ENCODE peak calls at places on chromosomes 13 and 19, in four cellular contexts. E is OCI-LY7, S is fibroblast of lung, C is osteoblast. Y is an unnamed sample.

GRCh38 chr19:7191946-7192691 is 102.1 kb downstream of the INSR start:
- DNase-seq in E (no peak), S (no peak), C (peak; percentile 38), Y (no peak)

GRCh38 chr13:21365574-21365973 is 93.5 kb downstream of the ZDHHC20 start:
- DNase-seq in E (no peak), S (no peak), C (no peak), Y (no peak)

GRCh38 chr19:2782357-2782935 is 627 bp downstream of the SGTA start:
- DNase-seq in E (no peak), S (no peak), C (no peak), Y (no peak)

GRCh38 chr13:47100214-47100853 is 203.5 kb upstream of the HTR2A start:
- DNase-seq in E (no peak), S (no peak), C (no peak), Y (no peak)

GRCh38 chr19:37095859-37096258 is 17.6 kb downstream of the ZNF420 start:
- DNase-seq in E (no peak), S (peak; percentile 8), C (no peak), Y (no peak)

GRCh38 chr19:51006406-51006805 is 5.0 kb upstream of the KLK8 start:
- DNase-seq in E (no peak), S (no peak), C (no peak), Y (no peak)

GRCh38 chr13:68813397-68813796 is 1294.2 kb upstream of the ATXN8OS start:
- DNase-seq in E (no peak), S (no peak), C (no peak), Y (no peak)

GRCh38 chr13:61149333-61149730 is 266.3 kb downstream of the PCDH20 start:
- DNase-seq in E (no peak), S (peak; percentile 10), C (no peak), Y (peak; percentile 76)

GRCh38 chr19:58368561-58369360 is 6.2 kb upstream of the ZNF497 start:
- DNase-seq in E (no peak), S (no peak), C (peak; percentile 65), Y (no peak)

GRCh38 chr13:34469212-34469983 is 472.7 kb upstream of the NBEA start:
- DNase-seq in E (no peak), S (peak; percentile 86), C (no peak), Y (no peak)

GRCh38 chr13:60619461-60619860 is 222.4 kb downstream of the TDRD3 start:
- DNase-seq in E (no peak), S (no peak), C (no peak), Y (no peak)

GRCh38 chr13:75055296-75055695 is 426.7 kb downstream of the TBC1D4 start:
- DNase-seq in E (no peak), S (no peak), C (no peak), Y (no peak)

GRCh38 chr19:55452381-55453325 is 8.8 kb downstream of the ISOC2 start:
- DNase-seq in E (peak; percentile 76), S (peak; percentile 73), C (peak; percentile 98), Y (peak; percentile 94)

GRCh38 chr19:18023596-18024212 is 15.7 kb downstream of the ARRDC2 start:
- DNase-seq in E (peak; percentile 85), S (no peak), C (peak; percentile 80), Y (no peak)

GRCh38 chr19:3565177-3565576 is 7.6 kb upstream of the HMG20B start:
- DNase-seq in E (no peak), S (peak; percentile 88), C (peak; percentile 81), Y (no peak)

DNA sequence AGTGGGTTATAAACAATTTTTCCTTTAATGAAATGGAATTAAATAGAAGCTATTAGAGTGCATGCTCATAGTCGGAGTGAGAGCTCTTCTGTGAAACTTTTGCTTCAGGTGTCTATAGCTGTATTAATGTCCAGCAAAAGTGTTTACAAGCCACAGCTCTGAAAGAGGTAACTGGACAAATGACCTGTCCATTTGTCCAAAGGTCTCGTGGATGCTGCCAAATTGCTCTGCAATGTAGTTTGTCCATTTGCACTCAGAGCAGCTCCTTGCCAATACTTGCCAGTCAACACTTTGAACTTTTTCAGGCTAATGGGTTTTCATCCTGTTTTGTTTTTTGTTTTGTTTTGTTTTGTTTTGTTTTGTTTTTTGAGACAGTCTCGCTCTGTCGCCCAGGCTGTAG is 3.1 kb upstream of the CBLC start:
- DNase-seq in E (no peak), S (no peak), C (peak; percentile 82), Y (no peak)
- H3K4me2 ChIP-seq in E (no peak overlapping the region), S (no peak overlapping the region), C (peak overlapping the region; percentile 40), Y (no peak overlapping the region)

GRCh38 chr13:110294624-110295023 is 12.3 kb downstream of the COL4A1 start:
- DNase-seq in E (no peak), S (no peak), C (no peak), Y (no peak)

GRCh38 chr13:110294146-110294545 is 12.8 kb downstream of the COL4A1 start:
- DNase-seq in E (no peak), S (no peak), C (no peak), Y (no peak)

GRCh38 chr13:110293649-110294048 is 13.3 kb downstream of the COL4A1 start:
- DNase-seq in E (no peak), S (no peak), C (no peak), Y (no peak)

GRCh38 chr13:110291286-110291685 is 15.7 kb downstream of the COL4A1 start:
- DNase-seq in E (no peak), S (no peak), C (no peak), Y (no peak)

GRCh38 chr13:110293037-110293436 is 13.9 kb downstream of the COL4A1 start:
- DNase-seq in E (no peak), S (no peak), C (no peak), Y (no peak)
- H3K27ac ChIP-seq in E (no peak overlapping the region), S (no peak overlapping the region), C (no peak overlapping the region), Y (no peak overlapping the region)

GRCh38 chr13:32334676-32335075 is 19.4 kb downstream of the BRCA2 start:
- DNase-seq in E (no peak), S (no peak), C (no peak), Y (no peak)
- H3K4me2 ChIP-seq in E (no peak overlapping the region), S (no peak overlapping the region), C (no peak overlapping the region), Y (no peak overlapping the region)

DNA sequence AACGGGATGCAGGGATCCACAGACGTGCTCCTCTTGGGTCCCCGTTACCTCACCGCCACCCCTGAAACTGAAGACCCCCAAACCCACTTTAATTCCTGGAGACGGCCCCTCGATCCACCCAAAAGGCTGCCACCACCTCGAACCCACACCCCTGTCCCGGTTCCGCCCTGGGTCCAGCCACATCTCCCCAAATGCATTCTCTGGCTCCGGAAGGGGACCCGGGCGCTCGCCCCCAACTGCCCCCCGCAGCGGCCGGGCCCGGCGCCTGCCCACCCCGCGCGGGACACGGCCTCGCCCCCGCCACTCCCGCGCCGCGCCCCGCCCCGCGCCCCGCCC is 217 bp upstream of the FSTL3 start:
- DNase-seq in E (no peak), S (no peak), C (no peak), Y (no peak)
- H3K27ac ChIP-seq in E (no peak overlapping the region), S (no peak overlapping the region), C (no peak overlapping the region), Y (no peak overlapping the region)

GRCh38 chr19:39347332-39348227 is 5.4 kb downstream of the SAMD4B start:
- DNase-seq in E (no peak), S (peak; percentile 59), C (peak; percentile 85), Y (no peak)
- H3K4me2 ChIP-seq in E (no peak overlapping the region), S (peak overlapping the region; percentile 54), C (peak overlapping the region; percentile 3), Y (no peak overlapping the region)

GRCh38 chr13:73058741-73059459 is at the start of gene KLF5:
- DNase-seq in E (peak; percentile 82), S (peak; percentile 94), C (peak; percentile 99), Y (peak; percentile 98)
- H3K27ac ChIP-seq in E (no peak within 1 kb of the TSS), S (peak within 1 kb of the TSS; percentile 29), C (peak within 1 kb of the TSS; percentile 86), Y (no peak within 1 kb of the TSS)